ENCODE peak calls at places on chromosomes 5 and 9, in four cellular contexts. R is stimulated activated naive B cell treated with anti-CD40 and anti-IgM and Interleukin-4, amounts not matched to agents 10 μg/mL and 1 μg/mL and 100 μg/mL, for 72 hours; B is body of pancreas; L is stimulated activated effector memory CD8-positive, alpha-beta T cell treated with anti-CD3 and anti-CD28 coated beads, Interleukin-12 subunit alpha, Interleukin-12 subunit beta, amount 100 ng/mL, for 72 hours. T is an unnamed sample.

GRCh38 chr9:135415586-135415985 is 64.0 kb upstream of the PPP1R26 start:
- ATAC-seq in R (no peak), B (no peak), L (no peak), T (no peak)

GRCh38 chr9:7967851-7968250 is 168.3 kb upstream of the DMAC1 start:
- ATAC-seq in L (no peak), R (no peak), B (peak), T (no peak)

GRCh38 chr5:95718203-95718602 is 12.9 kb upstream of the RHOBTB3 start:
- ATAC-seq in B (no peak), R (peak), L (peak), T (peak)

GRCh38 chr9:8282555-8282954 is 483.0 kb upstream of the DMAC1 start:
- ATAC-seq in L (no peak), R (no peak), B (no peak), T (no peak)

GRCh38 chr5:36403601-36404311 is 102.1 kb upstream of the RANBP3L start:
- ATAC-seq in L (no peak), B (peak), R (peak), T (no peak)

GRCh38 chr5:14503017-14503680 is 78.4 kb upstream of the OTULINL start:
- ATAC-seq in L (no peak), R (no peak), B (no peak), T (no peak)

GRCh38 chr9:122327175-122327574 is 43.6 kb upstream of the PTGS1 start:
- ATAC-seq in B (no peak), R (no peak), L (no peak), T (no peak)

GRCh38 chr5:164076571-164076970 is 571.2 kb downstream of the MAT2B start:
- ATAC-seq in B (no peak), L (no peak), R (no peak), T (no peak)

GRCh38 chr5:146238973-146239372 is 35.6 kb downstream of the RBM27 start:
- ATAC-seq in B (no peak), R (peak), L (peak), T (no peak)

GRCh38 chr5:137609122-137609521 is 110.0 kb upstream of the SPOCK1 start:
- ATAC-seq in B (no peak), L (no peak), R (no peak), T (no peak)

GRCh38 chr5:37888476-37888875 is 48.6 kb upstream of the GDNF start:
- ATAC-seq in L (no peak), R (no peak), B (no peak), T (no peak)

GRCh38 chr5:108590799-108591198 is 156.9 kb upstream of the FER start:
- ATAC-seq in R (no peak), B (no peak), L (no peak), T (no peak)

GRCh38 chr5:34868736-34869135 is 29.8 kb downstream of the TTC23L start:
- ATAC-seq in R (no peak), L (no peak), B (no peak), T (no peak)

GRCh38 chr5:39580702-39581498 is 156.1 kb upstream of the DAB2 start:
- ATAC-seq in B (no peak), L (no peak), R (no peak), T (no peak)

GRCh38 chr9:118360036-118360435 is 655.8 kb downstream of the TLR4 start:
- ATAC-seq in B (no peak), R (no peak), L (no peak), T (no peak)

GRCh38 chr5:134022333-134022732 is 17.6 kb upstream of the VDAC1 start:
- ATAC-seq in R (no peak), B (no peak), L (no peak), T (no peak)

GRCh38 chr9:82934949-82935348 is 128.0 kb downstream of the RASEF start:
- ATAC-seq in L (no peak), B (peak), R (no peak), T (no peak)

GRCh38 chr9:8261737-8262136 is 462.2 kb upstream of the DMAC1 start:
- ATAC-seq in R (peak), L (no peak), B (no peak), T (peak)

GRCh38 chr5:52994266-52994665 is 5.1 kb downstream of the ITGA2 start:
- ATAC-seq in R (no peak), B (no peak), L (no peak), T (no peak)

GRCh38 chr9:76223749-76224340 is 170.4 kb downstream of the RFK start:
- ATAC-seq in L (no peak), R (no peak), B (no peak), T (no peak)

GRCh38 chr9:117205806-117206205 is 209.1 kb downstream of the ASTN2 start:
- ATAC-seq in L (no peak), R (no peak), B (no peak), T (no peak)

GRCh38 chr9:101691657-101692056 is 46.8 kb downstream of the GRIN3A start:
- ATAC-seq in L (no peak), B (no peak), R (no peak), T (no peak)

GRCh38 chr9:130288926-130289705 is 23.6 kb downstream of the HMCN2 start:
- ATAC-seq in B (no peak), L (no peak), R (no peak), T (no peak)

GRCh38 chr9:88310310-88310980 is 77.8 kb upstream of the SPIN1 start:
- ATAC-seq in L (no peak), B (no peak), R (no peak), T (no peak)

GRCh38 chr5:94241288-94241651 is 377.1 kb downstream of the KIAA0825 start:
- ATAC-seq in R (no peak), L (no peak), B (no peak), T (no peak)

GRCh38 chr5:78615697-78616096 is 32.9 kb downstream of the LHFPL2 start:
- ATAC-seq in L (peak), B (peak), R (peak), T (no peak)